ENCODE peak calls at places on chromosomes 5 and 9, in six cellular contexts. G is stimulated activated CD8-positive, alpha-beta memory T cell treated with anti-CD3 and anti-CD28 coated beads, Interleukin-7, amount 100 ng/mL, for 4 hours; K is activated CD4-positive, alpha-beta T cell treated with anti-CD3 and anti-CD28 coated beads, Interleukin-2, amount 10 ng/mL, durations not matched to agents 7 days and 5 days; L is cardiac muscle cell; O is lower lobe of right lung; Q is breast epithelium. R is an unnamed sample.

GRCh38 chr5:161734741-161735140 is 49.2 kb downstream of the GABRA6 start:
- DNase-seq in K (no peak), Q (no peak), L (no peak), G (no peak), O (no peak), R (no peak)

GRCh38 chr9:35079041-35079425 is 709 bp downstream of the FANCG start:
- DNase-seq in K (peak; percentile 26), O (no peak), G (no peak), Q (no peak), L (no peak), R (no peak)

GRCh38 chr5:96661101-96661840 is 905 bp upstream of the CAST start:
- DNase-seq in O (no peak), Q (no peak), L (peak; percentile 16), K (peak; percentile 57), G (peak; percentile 13), R (peak; percentile 32)

GRCh38 chr5:160001457-160001856 is 7.5 kb upstream of the TTC1 start:
- DNase-seq in K (no peak), Q (no peak), L (no peak), G (no peak), O (no peak), R (no peak)

GRCh38 chr9:5185220-5185840 is at the start of gene INSL6:
- DNase-seq in G (no peak), L (no peak), K (no peak), O (no peak), Q (no peak), R (no peak)

GRCh38 chr5:120631611-120632010 is 167.5 kb downstream of the PRR16 start:
- DNase-seq in O (no peak), Q (no peak), L (no peak), K (no peak), G (no peak), R (no peak)

GRCh38 chr5:40569549-40570270 is 110.0 kb upstream of the PTGER4 start:
- DNase-seq in O (no peak), L (no peak), G (no peak), Q (no peak), K (no peak), R (peak; percentile 31)

GRCh38 chr5:34001231-34001935 is 6.5 kb downstream of the AMACR start:
- DNase-seq in G (no peak), L (no peak), K (no peak), Q (no peak), O (peak; percentile 70), R (no peak)

GRCh38 chr9:21833090-21833801 is 30.8 kb downstream of the MTAP start:
- DNase-seq in Q (no peak), L (no peak), K (no peak), O (no peak), G (no peak), R (peak; percentile 62)

GRCh38 chr9:94603259-94603776 is 9.7 kb upstream of the FBP2 start:
- DNase-seq in O (peak; percentile 74), K (peak; percentile 74), L (peak; percentile 73), G (peak; percentile 25), Q (peak; percentile 20), R (peak; percentile 53)

GRCh38 chr9:138066049-138066448 is 188.5 kb downstream of the CACNA1B start:
- DNase-seq in K (no peak), O (no peak), L (no peak), G (no peak), Q (no peak), R (no peak)

GRCh38 chr9:14313378-14313940 is 482 bp downstream of the NFIB start:
- DNase-seq in K (no peak), O (no peak), G (no peak), L (peak; percentile 68), Q (no peak), R (peak; percentile 56)

GRCh38 chr5:150473673-150474358 is 24.3 kb upstream of the RPS14 start:
- DNase-seq in K (no peak), L (peak; percentile 75), G (no peak), O (peak; percentile 75), Q (peak; percentile 82), R (no peak)

GRCh38 chr5:17336054-17336453 is 118.6 kb downstream of the BASP1 start:
- DNase-seq in O (no peak), K (no peak), Q (no peak), G (no peak), L (peak; percentile 63), R (no peak)

GRCh38 chr5:172984244-172984953 is 828 bp downstream of the ATP6V0E1 start:
- DNase-seq in Q (peak; percentile 76), G (peak; percentile 59), O (peak; percentile 85), L (peak; percentile 70), K (peak; percentile 83), R (peak; percentile 91)

GRCh38 chr9:135815433-135816178 is 91.7 kb downstream of the CAMSAP1 start:
- DNase-seq in K (no peak), L (no peak), Q (no peak), O (no peak), G (no peak), R (no peak)

GRCh38 chr9:126902160-126902559 is 12.4 kb upstream of the RALGPS1 start:
- DNase-seq in L (no peak), K (no peak), Q (no peak), O (no peak), G (no peak), R (no peak)

GRCh38 chr5:4375640-4376039 is 764.5 kb upstream of the ADAMTS16 start:
- DNase-seq in K (no peak), G (no peak), O (no peak), L (no peak), Q (no peak), R (no peak)

GRCh38 chr9:27194401-27195091 is 85.5 kb downstream of the TEK start:
- DNase-seq in Q (no peak), L (no peak), O (no peak), K (no peak), G (no peak), R (peak; percentile 65)

GRCh38 chr5:74318985-74319563 is 321.5 kb downstream of the ENC1 start:
- DNase-seq in L (no peak), K (no peak), G (no peak), O (no peak), Q (no peak), R (no peak)

GRCh38 chr9:137879566-137880150 is 2.1 kb downstream of the CACNA1B start:
- DNase-seq in K (no peak), L (no peak), G (no peak), O (peak; percentile 10), Q (no peak), R (no peak)

GRCh38 chr5:162796507-162796906 is 640.9 kb upstream of the CCNG1 start:
- DNase-seq in K (no peak), Q (no peak), O (no peak), G (no peak), L (no peak), R (no peak)

GRCh38 chr9:121483473-121484031 is 16.1 kb downstream of the GGTA1 start:
- DNase-seq in L (no peak), O (no peak), Q (no peak), K (no peak), G (no peak), R (no peak)

GRCh38 chr5:80069251-80069650 is 34.1 kb downstream of the THBS4 start:
- DNase-seq in O (no peak), Q (no peak), L (no peak), K (no peak), G (no peak), R (no peak)

R was measured in lung microvascular endothelial cell.